ENCODE peak calls at places on chromosome 10, in four cellular contexts. U, W, Z and I are unnamed samples.

GRCh38 chr10:60380781-60381180 is 8.9 kb downstream of the ANK3 start:
- DNase-seq in U (no peak), W (no peak), Z (no peak), I (no peak)

GRCh38 chr10:123970207-123970926 is 78.8 kb upstream of the CPXM2 start:
- DNase-seq in U (no peak), W (no peak), Z (no peak), I (no peak)

GRCh38 chr10:660980-661890 is 28.2 kb downstream of the DIP2C start:
- DNase-seq in U (peak; percentile 30), W (no peak), Z (no peak), I (no peak)

GRCh38 chr10:89001428-89002072 is 11.0 kb downstream of the FAS start:
- DNase-seq in U (no peak), W (no peak), Z (no peak), I (no peak)

GRCh38 chr10:103192451-103193106 is 493 bp downstream of the NT5C2 start:
- DNase-seq in U (peak; percentile 72), W (peak; percentile 80), Z (no peak), I (peak; percentile 55)

GRCh38 chr10:131456411-131456810 is 144.9 kb upstream of the TCERG1L start:
- DNase-seq in U (no peak), W (no peak), Z (no peak), I (no peak)

GRCh38 chr10:47081264-47081663 is 170.0 kb downstream of the PTPN20 start:
- DNase-seq in U (no peak), W (no peak), Z (no peak), I (no peak)

GRCh38 chr10:26627320-26627719 is 70.2 kb upstream of the PDSS1 start:
- DNase-seq in U (peak; percentile 3), W (peak; percentile 16), Z (no peak), I (peak; percentile 10)

GRCh38 chr10:71812016-71812912 is 38.8 kb downstream of the PSAP start:
- DNase-seq in U (peak; percentile 27), W (peak; percentile 83), Z (no peak), I (peak; percentile 10)

GRCh38 chr10:27745719-27746363 is at the start of gene MKX:
- DNase-seq in U (no peak), W (no peak), Z (no peak), I (no peak)

GRCh38 chr10:124367936-124368335 is 50.8 kb downstream of the OAT start:
- DNase-seq in U (no peak), W (no peak), Z (no peak), I (no peak)

GRCh38 chr10:47060356-47060755 is 149.1 kb downstream of the PTPN20 start:
- DNase-seq in U (no peak), W (no peak), Z (no peak), I (no peak)

GRCh38 chr10:69994262-69994661 is 58.4 kb upstream of the MACROH2A2 start:
- DNase-seq in U (peak; percentile 44), W (peak; percentile 67), Z (no peak), I (peak; percentile 77)

GRCh38 chr10:108208732-108209131 is 1044.2 kb upstream of the SORCS1 start:
- DNase-seq in U (no peak), W (no peak), Z (no peak), I (no peak)

GRCh38 chr10:48199580-48200377 is 74.7 kb downstream of the FRMPD2 start:
- DNase-seq in U (no peak), W (no peak), Z (no peak), I (no peak)

GRCh38 chr10:131825150-131825907 is 75.5 kb upstream of the PPP2R2D start:
- DNase-seq in U (no peak), W (no peak), Z (no peak), I (no peak)

GRCh38 chr10:97065128-97065527 is 120.6 kb downstream of the SLIT1 start:
- DNase-seq in U (no peak), W (no peak), Z (no peak), I (no peak)

GRCh38 chr10:2985729-2986232 is 81.6 kb upstream of the PFKP start:
- DNase-seq in U (no peak), W (peak; percentile 35), Z (peak; percentile 31), I (peak; percentile 73)

GRCh38 chr10:13670311-13670710 is 83.5 kb downstream of the PRPF18 start:
- DNase-seq in U (no peak), W (no peak), Z (no peak), I (no peak)

GRCh38 chr10:130618636-130619035 is 482.4 kb downstream of the GLRX3 start:
- DNase-seq in U (no peak), W (no peak), Z (no peak), I (no peak)

GRCh38 chr10:96655577-96656213 is 64.6 kb downstream of the PIK3AP1 start:
- DNase-seq in U (no peak), W (no peak), Z (no peak), I (no peak)

GRCh38 chr10:124240721-124241350 is 147.4 kb upstream of the CHST15 start:
- DNase-seq in U (no peak), W (no peak), Z (no peak), I (no peak)

GRCh38 chr10:34861293-34862004 is 46.4 kb upstream of the PARD3 start:
- DNase-seq in U (peak; percentile 27), W (no peak), Z (no peak), I (no peak)

GRCh38 chr10:27285093-27285492 is 44.5 kb upstream of the ACBD5 start:
- DNase-seq in U (peak; percentile 6), W (peak; percentile 30), Z (no peak), I (peak; percentile 8)

GRCh38 chr10:93462881-93463280 is 19.3 kb downstream of the MYOF start:
- DNase-seq in U (no peak), W (no peak), Z (no peak), I (no peak)

GRCh38 chr10:8096931-8097330 is 42.4 kb downstream of the GATA3 start:
- DNase-seq in U (no peak), W (no peak), Z (no peak), I (no peak)

GRCh38 chr10:33279791-33280190 is 54.7 kb downstream of the NRP1 start:
- DNase-seq in U (no peak), W (no peak), Z (no peak), I (no peak)

GRCh38 chr10:5532231-5532605 is 7.5 kb downstream of the CALML3 start:
- DNase-seq in U (no peak), W (no peak), Z (no peak), I (no peak)

GRCh38 chr10:4431114-4431862 is 394.7 kb upstream of the AKR1E2 start:
- DNase-seq in U (peak; percentile 65), W (no peak), Z (no peak), I (peak; percentile 70)

GRCh38 chr10:79379512-79380124 is 32.3 kb downstream of the PPIF start:
- DNase-seq in U (no peak), W (no peak), Z (no peak), I (no peak)

GRCh38 chr10:30384051-30384674 is 35.1 kb upstream of the MTPAP start:
- DNase-seq in U (no peak), W (no peak), Z (no peak), I (no peak)

GRCh38 chr10:102509387-102509786 is 5.6 kb downstream of the SUFU start:
- DNase-seq in U (no peak), W (no peak), Z (no peak), I (no peak)

GRCh38 chr10:88193018-88193417 is 329.6 kb downstream of the PTEN start:
- DNase-seq in U (no peak), W (no peak), Z (no peak), I (no peak)

GRCh38 chr10:117948493-117948892 is 98.2 kb downstream of the RAB11FIP2 start:
- DNase-seq in U (no peak), W (no peak), Z (no peak), I (no peak)

GRCh38 chr10:116287906-116288501 is 15.0 kb upstream of the GFRA1 start:
- DNase-seq in U (peak; percentile 18), W (peak; percentile 16), Z (no peak), I (peak; percentile 37)

GRCh38 chr10:133327651-133328357 is 8.9 kb downstream of the CALY start:
- DNase-seq in U (no peak), W (no peak), Z (no peak), I (no peak)

GRCh38 chr10:131697461-131698128 is 203.2 kb upstream of the PPP2R2D start:
- DNase-seq in U (no peak), W (no peak), Z (no peak), I (no peak)

GRCh38 chr10:106454233-106454632 is 710.3 kb downstream of the SORCS1 start:
- DNase-seq in U (no peak), W (no peak), Z (no peak), I (no peak)
- H3K27ac ChIP-seq in U (no peak overlapping the region), W (no peak overlapping the region), Z (no peak overlapping the region), I (no peak overlapping the region)

GRCh38 chr10:104273899-104274575 is 5.1 kb downstream of the GSTO2 start:
- DNase-seq in U (no peak), W (no peak), Z (no peak), I (no peak)

GRCh38 chr10:104276192-104276591 is 7.2 kb downstream of the GSTO2 start:
- DNase-seq in U (no peak), W (no peak), Z (no peak), I (no peak)

GRCh38 chr10:104273291-104273690 is 4.3 kb downstream of the GSTO2 start:
- DNase-seq in U (no peak), W (no peak), Z (no peak), I (no peak)

GRCh38 chr10:104277785-104278184 is 8.8 kb downstream of the GSTO2 start:
- DNase-seq in U (peak; percentile 77), W (no peak), Z (no peak), I (no peak)

GRCh38 chr10:104274762-104275721 is 6.1 kb downstream of the GSTO2 start:
- DNase-seq in U (no peak), W (peak; percentile 61), Z (peak; percentile 46), I (peak; percentile 68)
- TF ChIP-seq CEBPB in U (no peak), W (no peak), Z (no peak), I (no peak)

DNA sequence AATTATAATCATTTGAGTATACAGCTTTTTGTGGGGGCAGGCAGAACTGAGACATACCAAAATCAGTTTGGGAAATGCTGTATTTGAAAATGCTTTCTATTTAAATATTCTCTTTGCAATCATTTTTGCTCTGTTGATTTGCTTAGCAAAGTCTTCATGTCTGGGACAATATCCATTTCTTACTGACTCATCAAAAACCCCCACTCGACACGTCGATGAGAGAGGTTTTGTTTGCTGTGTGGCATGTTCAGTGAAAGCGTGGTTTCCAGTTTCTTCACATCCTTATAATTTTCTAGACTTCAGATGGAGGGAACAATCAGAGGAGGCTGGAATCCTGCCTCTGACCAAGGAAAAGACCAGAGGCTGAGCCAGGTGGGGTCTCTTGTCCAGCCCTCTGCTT is 28.9 kb downstream of the HTRA1 start:
- DNase-seq in U (no peak), W (no peak), Z (no peak), I (no peak)
- TF ChIP-seq FOSL1 in U (no peak), W (no peak), Z (no peak), I (no peak)

GRCh38 chr10:110939419-110939818 is 20.0 kb downstream of the SHOC2 start:
- DNase-seq in U (no peak), W (no peak), Z (no peak), I (no peak)
- H3K27ac ChIP-seq in U (no peak overlapping the region), W (no peak overlapping the region), Z (no peak overlapping the region), I (no peak overlapping the region)

DNA sequence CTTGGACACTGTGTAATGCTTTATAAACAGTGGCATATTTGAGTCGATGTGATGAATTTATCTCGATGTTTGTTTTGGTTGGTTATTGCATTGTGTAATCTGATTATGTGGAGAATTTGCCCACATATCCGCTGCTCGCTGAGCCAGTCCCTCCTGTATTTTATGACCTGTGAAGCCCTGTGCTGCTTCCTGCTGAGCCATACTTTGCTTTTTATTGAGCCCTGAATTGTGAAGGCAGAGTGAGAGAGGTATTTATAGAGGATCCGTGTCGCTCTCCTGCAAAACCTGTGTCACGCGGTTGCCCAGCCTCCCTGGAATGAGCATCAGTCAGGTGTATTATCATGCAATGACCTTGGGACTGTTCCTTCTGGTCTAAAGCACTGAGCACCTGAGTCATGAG is 253.7 kb downstream of the ARHGAP21 start:
- DNase-seq in U (no peak), W (no peak), Z (no peak), I (no peak)
- TF ChIP-seq CEBPB in U (no peak), W (no peak), Z (no peak), I (no peak)

GRCh38 chr10:77431209-77431611 is 206.4 kb downstream of the KCNMA1 start:
- DNase-seq in U (peak; percentile 53), W (no peak), Z (peak; percentile 9), I (no peak)
- TF ChIP-seq FOSL1 in U (no peak), W (no peak), Z (no peak), I (no peak)